ENCODE peak calls at places on chromosome 5, in four cellular contexts. U is neural progenitor cell, J is fibroblast of pulmonary artery, Y is fibroblast of lung. Q is an unnamed sample.
A peak's percentile ranks its signal among the peaks of the same experiment; 100 is the strongest.

GRCh38 chr5:121967187-121967586 is 5.4 kb downstream of the SRFBP1 start:
- DNase-seq in U (no peak), J (peak; percentile 76), Y (peak; percentile 36), Q (peak; percentile 80)

GRCh38 chr5:139263431-139263975 is 30.0 kb upstream of the MATR3 start:
- DNase-seq in U (no peak), J (no peak), Y (no peak), Q (no peak)

GRCh38 chr5:82107277-82107676 is 135.5 kb downstream of the ATG10 start:
- DNase-seq in U (peak; percentile 59), J (peak; percentile 66), Y (peak; percentile 2), Q (peak; percentile 67)

GRCh38 chr5:89534331-89534730 is 651.3 kb upstream of the MEF2C start:
- DNase-seq in U (no peak), J (peak; percentile 20), Y (peak; percentile 27), Q (peak; percentile 58)

GRCh38 chr5:10987881-10988504 is 227.0 kb upstream of the DAP start:
- DNase-seq in U (peak; percentile 84), J (peak; percentile 3), Y (peak; percentile 10), Q (peak; percentile 4)

GRCh38 chr5:140134277-140134935 is 8.7 kb downstream of the IGIP start:
- DNase-seq in U (no peak), J (no peak), Y (no peak), Q (no peak)

GRCh38 chr5:112005533-112005926 is 248.5 kb upstream of the NREP start:
- DNase-seq in U (no peak), J (no peak), Y (peak; percentile 97), Q (peak; percentile 15)

GRCh38 chr5:96434201-96434645 is 1.2 kb upstream of the PCSK1 start:
- DNase-seq in U (peak; percentile 92), J (peak; percentile 87), Y (peak; percentile 78), Q (peak; percentile 84)

GRCh38 chr5:91848453-91848852 is 465.3 kb upstream of the ARRDC3 start:
- DNase-seq in U (no peak), J (peak; percentile 69), Y (peak; percentile 95), Q (peak; percentile 84)

GRCh38 chr5:139893873-139894272 is 98.3 kb downstream of the PSD2 start:
- DNase-seq in U (no peak), J (no peak), Y (no peak), Q (no peak)

GRCh38 chr5:59356813-59357381 is 536.6 kb downstream of the PDE4D start:
- DNase-seq in U (peak; percentile 70), J (no peak), Y (no peak), Q (peak; percentile 42)

DNA sequence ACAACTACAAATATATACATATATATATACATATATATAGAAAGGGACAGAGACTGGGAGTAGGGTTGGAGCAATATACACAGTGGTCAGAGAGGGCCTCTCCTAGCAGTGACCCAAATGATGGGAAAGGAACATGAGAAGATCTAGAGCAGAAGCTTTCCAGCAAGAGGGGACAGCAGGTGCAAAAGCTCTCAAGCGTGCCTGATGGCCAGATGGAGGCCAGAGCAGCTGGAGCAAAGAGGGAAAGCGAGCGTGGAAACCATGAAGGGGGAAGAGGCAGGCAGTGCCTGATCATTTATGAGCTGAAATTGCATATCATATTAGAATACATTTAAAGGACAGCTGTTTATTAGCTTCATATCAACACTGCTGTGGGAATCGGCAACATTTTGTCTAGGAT is 7.6 kb upstream of the GRPEL2 start:
- DNase-seq in U (no peak), J (no peak), Y (no peak), Q (no peak)
- H3K4me3 ChIP-seq in U (no peak overlapping the region), J (no peak overlapping the region), Y (no peak overlapping the region), Q (no peak overlapping the region)

GRCh38 chr5:163566678-163567077 is 61.3 kb downstream of the MAT2B start:
- DNase-seq in U (no peak), J (no peak), Y (no peak), Q (no peak)

GRCh38 chr5:163571755-163572154 is 66.3 kb downstream of the MAT2B start:
- DNase-seq in U (no peak), J (peak; percentile 88), Y (peak; percentile 98), Q (peak; percentile 82)

GRCh38 chr5:163567811-163568210 is 62.4 kb downstream of the MAT2B start:
- DNase-seq in U (no peak), J (no peak), Y (peak; percentile 61), Q (no peak)

GRCh38 chr5:163565931-163566608 is 60.7 kb downstream of the MAT2B start:
- DNase-seq in U (peak; percentile 65), J (peak; percentile 32), Y (peak; percentile 35), Q (peak; percentile 38)

GRCh38 chr5:163569284-163569683 is 63.9 kb downstream of the MAT2B start:
- DNase-seq in U (peak; percentile 48), J (peak; percentile 57), Y (peak; percentile 45), Q (peak; percentile 78)
- TF ChIP-seq CTCF in U (peak; percentile 64), J (peak; percentile 6), Y (peak; percentile 36), Q (peak; percentile 48)

DNA sequence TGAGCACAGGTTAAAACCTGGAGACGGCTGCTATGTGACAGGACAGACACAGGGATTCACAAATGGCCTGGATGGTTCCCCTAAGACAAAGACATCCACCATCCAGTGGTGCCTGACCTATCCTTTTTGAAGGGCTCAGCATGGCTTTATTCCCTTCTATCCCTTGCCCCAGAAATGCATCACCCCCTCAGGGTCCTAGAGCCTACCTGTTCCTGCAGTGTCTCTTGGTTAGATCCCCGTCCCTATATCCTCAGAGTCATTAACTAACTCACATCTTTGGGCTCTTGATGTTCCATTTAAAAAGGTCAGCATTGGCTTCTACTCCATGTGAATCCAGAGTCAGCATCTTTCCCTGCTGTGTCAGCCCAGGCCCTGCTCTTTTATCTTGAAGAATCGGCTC is 22.0 kb upstream of the PPP2CA start:
- DNase-seq in U (peak; percentile 63), J (no peak), Y (no peak), Q (no peak)
- H3K4me3 ChIP-seq in U (no peak overlapping the region), J (no peak overlapping the region), Y (no peak overlapping the region), Q (no peak overlapping the region)

GRCh38 chr5:16453609-16454008 is 12.0 kb downstream of the ZNF622 start:
- DNase-seq in U (peak; percentile 28), J (no peak), Y (no peak), Q (no peak)
- TF ChIP-seq CTCF in U (peak; percentile 43), J (no peak), Y (no peak), Q (peak; percentile 7)

GRCh38 chr5:157267025-157267424 is 1.1 kb downstream of the CYFIP2 start:
- DNase-seq in U (no peak), J (no peak), Y (no peak), Q (no peak)

GRCh38 chr5:157269763-157270272 is 3.9 kb downstream of the CYFIP2 start:
- DNase-seq in U (no peak), J (no peak), Y (no peak), Q (no peak)

GRCh38 chr5:157269165-157269671 is 3.3 kb downstream of the CYFIP2 start:
- DNase-seq in U (no peak), J (no peak), Y (peak; percentile 15), Q (no peak)

GRCh38 chr5:157266286-157267007 is 524 bp downstream of the CYFIP2 start:
- DNase-seq in U (peak; percentile 78), J (no peak), Y (no peak), Q (no peak)

GRCh38 chr5:157267766-157268480 is 2.0 kb downstream of the CYFIP2 start:
- DNase-seq in U (no peak), J (no peak), Y (no peak), Q (no peak)
- H3K4me3 ChIP-seq in U (peak overlapping the region; percentile 95), J (no peak overlapping the region), Y (no peak overlapping the region), Q (no peak overlapping the region)

DNA sequence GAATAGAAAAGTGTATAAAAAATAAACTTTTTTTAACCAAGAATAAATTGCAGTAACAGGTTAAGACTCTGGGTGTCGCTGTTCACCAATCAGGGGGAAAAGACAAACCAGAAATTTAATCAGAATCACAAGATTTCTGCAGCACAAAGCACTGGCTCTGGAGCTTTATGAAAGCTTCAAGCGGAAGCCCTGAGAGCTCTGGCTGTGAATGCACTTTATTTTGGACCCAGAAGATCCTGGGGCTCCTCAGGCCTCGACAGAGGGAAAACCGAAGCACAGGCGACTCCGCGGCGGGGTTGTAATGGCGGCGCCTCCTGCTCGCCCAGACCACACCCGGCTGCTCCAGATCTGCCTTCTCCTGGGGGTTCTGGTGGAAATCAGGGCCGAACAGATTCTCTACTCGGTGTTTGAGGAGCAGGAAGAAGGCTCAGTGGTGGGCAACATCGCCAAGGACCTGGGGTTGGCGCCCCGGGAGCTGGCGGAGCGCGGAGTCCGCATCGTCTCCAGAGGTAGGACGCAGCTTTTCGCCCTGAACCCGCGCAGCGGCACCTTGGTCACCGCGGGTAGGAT is at the start of gene PCDHGA4:
- DNase-seq in U (no peak), J (peak; percentile 49), Y (no peak), Q (no peak)
- TF ChIP-seq CTCF in U (peak; percentile 44), J (peak; percentile 50), Y (peak; percentile 50), Q (peak; percentile 43)